ENCODE peak calls at places on chromosomes 11 and 22, in nine cellular contexts. E, X, H, A, T, D, P, R and J are unnamed samples.

GRCh38 chr11:78156081-78156844 is 16.8 kb upstream of the ALG8 start:
- DNase-seq in A (no peak), D (no peak), R (peak; percentile 19), E (no peak), T (peak; percentile 33), X (no peak), H (no peak), P (no peak), J (no peak)

GRCh38 chr11:19723572-19724342 is 11.1 kb downstream of the NAV2 start:
- DNase-seq in H (no peak), D (peak; percentile 55), T (no peak), A (no peak), X (peak; percentile 65), P (peak; percentile 36), R (peak; percentile 84), E (peak; percentile 70), J (no peak)

GRCh38 chr11:10641314-10642206 is 52.0 kb downstream of the IRAG1 start:
- DNase-seq in X (no peak), R (no peak), T (no peak), A (no peak), D (no peak), P (no peak), H (no peak), E (no peak), J (no peak)

GRCh38 chr11:70471254-70471653 is 72.9 kb downstream of the CTTN start:
- DNase-seq in X (no peak), H (peak; percentile 75), E (peak; percentile 29), P (peak; percentile 23), D (no peak), T (peak; percentile 32), R (peak; percentile 66), A (peak; percentile 93), J (no peak)

GRCh38 chr11:22875869-22876473 is 15.7 kb upstream of the CCDC179 start:
- DNase-seq in P (peak; percentile 80), T (peak; percentile 74), R (peak; percentile 89), A (peak; percentile 92), H (peak; percentile 37), D (peak; percentile 89), X (peak; percentile 70), E (peak; percentile 94), J (peak; percentile 15)

GRCh38 chr11:69931994-69932910 is 113.0 kb upstream of the FGF3 start:
- DNase-seq in D (no peak), E (no peak), P (no peak), A (no peak), R (no peak), H (no peak), X (no peak), T (no peak), J (no peak)

GRCh38 chr11:126127898-126128297 is 65.2 kb upstream of the CDON start:
- DNase-seq in P (no peak), R (no peak), T (no peak), H (no peak), D (no peak), A (no peak), X (no peak), E (no peak), J (no peak)

GRCh38 chr22:36756746-36757607 is 18.9 kb downstream of the IFT27 start:
- DNase-seq in X (no peak), E (no peak), T (no peak), R (no peak), H (peak; percentile 25), P (no peak), A (no peak), D (no peak), J (no peak)

GRCh38 chr11:120749389-120749788 is 237.8 kb downstream of the GRIK4 start:
- DNase-seq in R (no peak), E (no peak), P (no peak), T (no peak), D (no peak), H (no peak), X (no peak), A (no peak), J (no peak)

GRCh38 chr11:125364085-125364822 is 131.8 kb downstream of the FEZ1 start:
- DNase-seq in P (no peak), H (no peak), D (peak; percentile 81), A (no peak), R (peak; percentile 70), E (peak; percentile 72), X (peak; percentile 20), T (no peak), J (no peak)

GRCh38 chr11:2554338-2555240 is 109.8 kb downstream of the KCNQ1 start:
- DNase-seq in P (no peak), D (no peak), A (no peak), H (no peak), E (no peak), T (no peak), R (no peak), X (no peak), J (no peak)

GRCh38 chr11:128934926-128935325 is 7.7 kb downstream of the TP53AIP1 start:
- DNase-seq in P (no peak), R (no peak), H (no peak), X (no peak), A (no peak), T (no peak), D (no peak), E (no peak), J (no peak)

GRCh38 chr22:50641696-50642607 is 14.0 kb upstream of the ARSA start:
- DNase-seq in H (peak; percentile 91), R (no peak), A (peak; percentile 92), E (peak; percentile 40), P (no peak), D (peak; percentile 32), T (peak; percentile 66), X (no peak), J (no peak)

GRCh38 chr22:33518405-33518804 is 401.9 kb downstream of the LARGE1 start:
- DNase-seq in R (no peak), D (no peak), E (no peak), A (no peak), H (no peak), X (no peak), P (no peak), T (no peak), J (no peak)

GRCh38 chr22:33520904-33521780 is 399.1 kb downstream of the LARGE1 start:
- DNase-seq in X (no peak), A (no peak), D (no peak), R (no peak), E (no peak), T (no peak), P (no peak), H (no peak), J (no peak)

GRCh38 chr22:33519974-33520903 is 400.0 kb downstream of the LARGE1 start:
- DNase-seq in P (no peak), H (no peak), R (no peak), A (no peak), T (no peak), D (no peak), X (no peak), E (no peak), J (no peak)

GRCh38 chr22:33521879-33522665 is 398.2 kb downstream of the LARGE1 start:
- DNase-seq in E (no peak), H (no peak), P (no peak), A (no peak), R (no peak), T (no peak), X (no peak), D (no peak), J (no peak)

GRCh38 chr22:33519140-33519973 is 400.9 kb downstream of the LARGE1 start:
- DNase-seq in P (no peak), E (peak; percentile 84), X (peak; percentile 18), T (peak; percentile 71), A (peak; percentile 84), R (peak; percentile 4), H (peak; percentile 46), D (peak; percentile 61), J (peak; percentile 13)
- H2AFZ ChIP-seq in P (no peak overlapping the region), E (peak overlapping the region; percentile 70), X (no peak overlapping the region), T (peak overlapping the region; percentile 52), A (no peak overlapping the region), R (no peak overlapping the region), H (no peak overlapping the region), D (peak overlapping the region; percentile 18), J (no peak overlapping the region)

GRCh38 chr22:20244250-20244648 is 23.9 kb downstream of the RTN4R start:
- DNase-seq in H (no peak), D (no peak), E (no peak), P (no peak), X (no peak), R (no peak), T (no peak), A (no peak), J (no peak)
- H2AFZ ChIP-seq in H (no peak overlapping the region), D (peak overlapping the region; percentile 90), E (no peak overlapping the region), P (no peak overlapping the region), X (no peak overlapping the region), R (no peak overlapping the region), T (no peak overlapping the region), A (no peak overlapping the region), J (no peak overlapping the region)

DNA sequence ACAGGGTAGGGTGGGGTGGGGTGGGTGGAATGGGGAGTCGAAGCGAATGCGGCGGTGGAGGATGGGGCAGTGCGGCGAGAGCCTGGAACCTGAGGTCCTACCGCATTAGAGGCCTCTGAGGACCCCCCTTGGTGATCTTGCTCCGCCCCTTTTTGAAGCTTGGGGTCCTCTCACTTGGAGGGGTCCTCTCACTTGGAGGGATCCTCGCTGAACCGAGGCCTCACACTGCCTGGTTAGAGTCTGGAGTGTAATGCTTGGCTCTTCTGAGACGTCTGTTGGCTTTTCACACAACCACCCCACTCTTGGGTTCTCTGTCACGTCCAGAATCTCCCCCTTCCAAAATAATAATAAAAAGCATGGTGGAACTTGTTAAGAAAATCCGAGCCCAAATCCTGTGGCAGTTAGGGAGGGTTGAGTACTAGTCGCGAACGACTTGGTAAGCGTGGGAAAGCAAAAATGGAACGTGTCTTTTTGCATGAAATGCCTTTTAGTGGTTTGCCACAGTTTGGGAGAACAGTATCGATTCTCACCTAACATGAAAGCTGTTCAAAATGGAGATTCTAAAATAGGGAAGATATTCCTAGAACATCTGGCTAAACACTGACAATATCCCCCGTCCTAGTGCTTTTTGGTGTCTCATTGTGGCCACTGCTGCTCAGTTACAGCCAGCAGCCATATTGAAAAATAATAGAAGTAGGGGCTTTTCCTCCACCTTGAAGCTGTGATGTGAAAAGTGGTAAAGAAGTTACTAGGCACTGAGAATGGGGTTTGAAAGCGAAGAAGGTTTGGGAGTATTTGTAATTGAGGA is 821 bp downstream of the RBX1 start:
- DNase-seq in T (no peak), A (peak; percentile 23), R (no peak), E (peak; percentile 56), P (no peak), D (peak; percentile 15), H (no peak), X (no peak), J (no peak)
- H2AFZ ChIP-seq in T (peak overlapping the region; percentile 99), A (no peak overlapping the region), R (no peak overlapping the region), E (peak overlapping the region; percentile 63), P (no peak overlapping the region), D (peak overlapping the region; percentile 81), H (no peak overlapping the region), X (peak overlapping the region; percentile 68), J (peak overlapping the region; percentile 41)

GRCh38 chr11:104663190-104664140 is 234.8 kb downstream of the CASP12 start:
- DNase-seq in E (no peak), D (peak; percentile 12), R (peak; percentile 86), H (no peak), X (peak; percentile 14), P (no peak), T (no peak), A (no peak), J (no peak)
- H2AFZ ChIP-seq in E (no peak overlapping the region), D (no peak overlapping the region), R (no peak overlapping the region), H (no peak overlapping the region), X (no peak overlapping the region), P (no peak overlapping the region), T (no peak overlapping the region), A (peak overlapping the region; percentile 33), J (no peak overlapping the region)

GRCh38 chr22:22398530-22399327 is 109.8 kb downstream of the ZNF280B start:
- DNase-seq in R (no peak), X (no peak), H (no peak), D (no peak), A (no peak), T (no peak), E (no peak), P (no peak), J (no peak)
- H2AFZ ChIP-seq in R (no peak overlapping the region), X (no peak overlapping the region), H (no peak overlapping the region), D (no peak overlapping the region), A (no peak overlapping the region), T (no peak overlapping the region), E (no peak overlapping the region), P (no peak overlapping the region), J (no peak overlapping the region)